ENCODE peak calls at places on chromosomes 16 and 17, in nine cellular contexts. One of them, this sample, is unnamed.

GRCh38 chr17:77245162-77245926 is 104.6 kb downstream of the SEC14L1 start:
- DNase-seq in iPS-NIHi11: no peak
- DNase-seq in cardiac fibroblast: no peak
- DNase-seq in mesendoderm: no peak
- DNase-seq in ecto neural progenitor cell: no peak
- DNase-seq in SK-N-SH: no peak
- DNase-seq in esophagus squamous epithelium: no peak
- DNase-seq in activated naive CD4-positive, alpha-beta T cell treated with anti-CD3 and anti-CD28 coated beads, Interleukin-2, amount 10 ng/mL, durations not matched to agents 7 days and 5 days: no peak
- DNase-seq in stimulated activated CD8-positive, alpha-beta memory T cell treated with anti-CD3 and anti-CD28 coated beads, Interleukin-15, amount 100 ng/mL, for 24 hours: no peak
- DNase-seq in this sample: no peak

GRCh38 chr16:66408181-66409048 is 18.7 kb upstream of the BEAN1 start:
- DNase-seq in iPS-NIHi11: no peak
- DNase-seq in activated naive CD4-positive, alpha-beta T cell treated with anti-CD3 and anti-CD28 coated beads, Interleukin-2, amount 10 ng/mL, durations not matched to agents 7 days and 5 days: peak
- DNase-seq in cardiac fibroblast: peak
- DNase-seq in esophagus squamous epithelium: no peak
- DNase-seq in mesendoderm: peak
- DNase-seq in SK-N-SH: peak
- DNase-seq in stimulated activated CD8-positive, alpha-beta memory T cell treated with anti-CD3 and anti-CD28 coated beads, Interleukin-15, amount 100 ng/mL, for 24 hours: no peak
- DNase-seq in ecto neural progenitor cell: peak
- DNase-seq in this sample: no peak

GRCh38 chr16:54320895-54321294 is 34.3 kb upstream of the IRX3 start:
- DNase-seq in SK-N-SH: no peak
- DNase-seq in esophagus squamous epithelium: no peak
- DNase-seq in activated naive CD4-positive, alpha-beta T cell treated with anti-CD3 and anti-CD28 coated beads, Interleukin-2, amount 10 ng/mL, durations not matched to agents 7 days and 5 days: no peak
- DNase-seq in stimulated activated CD8-positive, alpha-beta memory T cell treated with anti-CD3 and anti-CD28 coated beads, Interleukin-15, amount 100 ng/mL, for 24 hours: no peak
- DNase-seq in ecto neural progenitor cell: no peak
- DNase-seq in cardiac fibroblast: no peak
- DNase-seq in mesendoderm: no peak
- DNase-seq in iPS-NIHi11: peak
- DNase-seq in this sample: no peak

GRCh38 chr17:32771396-32771795 is 105.5 kb downstream of the MYO1D start:
- DNase-seq in esophagus squamous epithelium: no peak
- DNase-seq in stimulated activated CD8-positive, alpha-beta memory T cell treated with anti-CD3 and anti-CD28 coated beads, Interleukin-15, amount 100 ng/mL, for 24 hours: no peak
- DNase-seq in iPS-NIHi11: no peak
- DNase-seq in cardiac fibroblast: peak
- DNase-seq in activated naive CD4-positive, alpha-beta T cell treated with anti-CD3 and anti-CD28 coated beads, Interleukin-2, amount 10 ng/mL, durations not matched to agents 7 days and 5 days: no peak
- DNase-seq in mesendoderm: no peak
- DNase-seq in SK-N-SH: no peak
- DNase-seq in ecto neural progenitor cell: no peak
- DNase-seq in this sample: no peak

GRCh38 chr17:37792787-37793186 is 47.9 kb upstream of the HNF1B start:
- DNase-seq in ecto neural progenitor cell: no peak
- DNase-seq in cardiac fibroblast: peak
- DNase-seq in SK-N-SH: no peak
- DNase-seq in esophagus squamous epithelium: no peak
- DNase-seq in stimulated activated CD8-positive, alpha-beta memory T cell treated with anti-CD3 and anti-CD28 coated beads, Interleukin-15, amount 100 ng/mL, for 24 hours: no peak
- DNase-seq in iPS-NIHi11: no peak
- DNase-seq in activated naive CD4-positive, alpha-beta T cell treated with anti-CD3 and anti-CD28 coated beads, Interleukin-2, amount 10 ng/mL, durations not matched to agents 7 days and 5 days: no peak
- DNase-seq in mesendoderm: no peak
- DNase-seq in this sample: no peak

GRCh38 chr17:39527220-39527813 is 66.0 kb downstream of the CDK12 start:
- DNase-seq in esophagus squamous epithelium: no peak
- DNase-seq in ecto neural progenitor cell: no peak
- DNase-seq in cardiac fibroblast: peak
- DNase-seq in SK-N-SH: no peak
- DNase-seq in stimulated activated CD8-positive, alpha-beta memory T cell treated with anti-CD3 and anti-CD28 coated beads, Interleukin-15, amount 100 ng/mL, for 24 hours: no peak
- DNase-seq in activated naive CD4-positive, alpha-beta T cell treated with anti-CD3 and anti-CD28 coated beads, Interleukin-2, amount 10 ng/mL, durations not matched to agents 7 days and 5 days: no peak
- DNase-seq in mesendoderm: peak
- DNase-seq in iPS-NIHi11: peak
- DNase-seq in this sample: no peak

GRCh38 chr17:50634123-50634914 is at the start of gene ABCC3:
- DNase-seq in esophagus squamous epithelium: no peak
- DNase-seq in activated naive CD4-positive, alpha-beta T cell treated with anti-CD3 and anti-CD28 coated beads, Interleukin-2, amount 10 ng/mL, durations not matched to agents 7 days and 5 days: peak
- DNase-seq in mesendoderm: no peak
- DNase-seq in iPS-NIHi11: peak
- DNase-seq in ecto neural progenitor cell: peak
- DNase-seq in stimulated activated CD8-positive, alpha-beta memory T cell treated with anti-CD3 and anti-CD28 coated beads, Interleukin-15, amount 100 ng/mL, for 24 hours: no peak
- DNase-seq in SK-N-SH: peak
- DNase-seq in cardiac fibroblast: peak
- DNase-seq in this sample: no peak

GRCh38 chr16:51146256-51146924 is 4.7 kb downstream of the SALL1 start:
- DNase-seq in stimulated activated CD8-positive, alpha-beta memory T cell treated with anti-CD3 and anti-CD28 coated beads, Interleukin-15, amount 100 ng/mL, for 24 hours: no peak
- DNase-seq in esophagus squamous epithelium: no peak
- DNase-seq in ecto neural progenitor cell: no peak
- DNase-seq in iPS-NIHi11: no peak
- DNase-seq in cardiac fibroblast: peak
- DNase-seq in mesendoderm: no peak
- DNase-seq in activated naive CD4-positive, alpha-beta T cell treated with anti-CD3 and anti-CD28 coated beads, Interleukin-2, amount 10 ng/mL, durations not matched to agents 7 days and 5 days: no peak
- DNase-seq in SK-N-SH: peak
- DNase-seq in this sample: no peak

GRCh38 chr16:70693231-70693671 is 7.4 kb upstream of the MTSS2 start:
- DNase-seq in stimulated activated CD8-positive, alpha-beta memory T cell treated with anti-CD3 and anti-CD28 coated beads, Interleukin-15, amount 100 ng/mL, for 24 hours: no peak
- DNase-seq in iPS-NIHi11: no peak
- DNase-seq in cardiac fibroblast: no peak
- DNase-seq in activated naive CD4-positive, alpha-beta T cell treated with anti-CD3 and anti-CD28 coated beads, Interleukin-2, amount 10 ng/mL, durations not matched to agents 7 days and 5 days: no peak
- DNase-seq in SK-N-SH: no peak
- DNase-seq in ecto neural progenitor cell: no peak
- DNase-seq in mesendoderm: no peak
- DNase-seq in esophagus squamous epithelium: no peak
- DNase-seq in this sample: no peak

GRCh38 chr17:70521821-70522256 is 352.5 kb downstream of the KCNJ2 start:
- DNase-seq in stimulated activated CD8-positive, alpha-beta memory T cell treated with anti-CD3 and anti-CD28 coated beads, Interleukin-15, amount 100 ng/mL, for 24 hours: no peak
- DNase-seq in activated naive CD4-positive, alpha-beta T cell treated with anti-CD3 and anti-CD28 coated beads, Interleukin-2, amount 10 ng/mL, durations not matched to agents 7 days and 5 days: no peak
- DNase-seq in cardiac fibroblast: peak
- DNase-seq in esophagus squamous epithelium: no peak
- DNase-seq in iPS-NIHi11: no peak
- DNase-seq in ecto neural progenitor cell: no peak
- DNase-seq in mesendoderm: no peak
- DNase-seq in SK-N-SH: no peak
- DNase-seq in this sample: no peak